ENCODE peak calls at places on chromosome 14, in four cellular contexts. V is CD8-positive, alpha-beta T cell; H is left ventricle myocardium inferior; G is GM06990. T is an unnamed sample.
A peak's percentile ranks its signal among the peaks of the same experiment; 100 is the strongest.

GRCh38 chr14:87231336-87232026 is 761.5 kb downstream of the GALC start:
- DNase-seq in V (no peak), H (no peak), G (no peak), T (no peak)

GRCh38 chr14:89015016-89015415 is 190.6 kb downstream of the TTC8 start:
- DNase-seq in V (no peak), H (no peak), G (no peak), T (no peak)

GRCh38 chr14:106308839-106309389 is 782.5 kb downstream of the TMEM121 start:
- DNase-seq in V (peak; percentile 56), H (no peak), G (peak; percentile 84), T (peak; percentile 42)

GRCh38 chr14:80084196-80084595 is 127.1 kb downstream of the DIO2 start:
- DNase-seq in V (no peak), H (no peak), G (no peak), T (no peak)

GRCh38 chr14:97771340-97772045 is 974.3 kb downstream of the VRK1 start:
- DNase-seq in V (no peak), H (no peak), G (no peak), T (no peak)

GRCh38 chr14:73741876-73742519 is 27.8 kb upstream of the PNMA1 start:
- DNase-seq in V (peak; percentile 68), H (no peak), G (no peak), T (no peak)

GRCh38 chr14:50001999-50002925 is 109.4 kb downstream of the ARF6 start:
- DNase-seq in V (peak; percentile 67), H (no peak), G (peak; percentile 64), T (no peak)

GRCh38 chr14:55705651-55706340 is 125.8 kb downstream of the KTN1 start:
- DNase-seq in V (no peak), H (no peak), G (no peak), T (no peak)

GRCh38 chr14:53265025-53265424 is 111.9 kb upstream of the DDHD1 start:
- DNase-seq in V (no peak), H (no peak), G (no peak), T (no peak)

GRCh38 chr14:22316473-22316872 is 272.6 kb downstream of the DAD1 start:
- DNase-seq in V (no peak), H (no peak), G (no peak), T (no peak)

GRCh38 chr14:94424371-94424770 is 28.2 kb downstream of the SERPINA11 start:
- DNase-seq in V (no peak), H (no peak), G (no peak), T (no peak)

GRCh38 chr14:21680072-21680471 is 6.5 kb upstream of the OR4E1 start:
- DNase-seq in V (no peak), H (no peak), G (no peak), T (no peak)

GRCh38 chr14:63853831-63854293 is 1.1 kb downstream of the SYNE2 start:
- DNase-seq in V (peak; percentile 70), H (peak; percentile 26), G (peak; percentile 43), T (peak; percentile 68)

GRCh38 chr14:33435911-33436310 is 497.2 kb downstream of the NPAS3 start:
- DNase-seq in V (no peak), H (no peak), G (no peak), T (no peak)

GRCh38 chr14:104967414-104968152 is 10.6 kb downstream of the AHNAK2 start:
- DNase-seq in V (no peak), H (peak; percentile 56), G (no peak), T (peak; percentile 69)

GRCh38 chr14:104475802-104476201 is 103.8 kb upstream of the C14orf180 start:
- DNase-seq in V (no peak), H (no peak), G (no peak), T (no peak)

GRCh38 chr14:24051162-24051788 is 534 bp upstream of the CARMIL3 start:
- DNase-seq in V (no peak), H (no peak), G (no peak), T (no peak)
- H3K4me3 ChIP-seq in V (peak overlapping the region; percentile 76), H (peak overlapping the region; percentile 73), G (peak overlapping the region; percentile 78), T (peak overlapping the region; percentile 77)

DNA sequence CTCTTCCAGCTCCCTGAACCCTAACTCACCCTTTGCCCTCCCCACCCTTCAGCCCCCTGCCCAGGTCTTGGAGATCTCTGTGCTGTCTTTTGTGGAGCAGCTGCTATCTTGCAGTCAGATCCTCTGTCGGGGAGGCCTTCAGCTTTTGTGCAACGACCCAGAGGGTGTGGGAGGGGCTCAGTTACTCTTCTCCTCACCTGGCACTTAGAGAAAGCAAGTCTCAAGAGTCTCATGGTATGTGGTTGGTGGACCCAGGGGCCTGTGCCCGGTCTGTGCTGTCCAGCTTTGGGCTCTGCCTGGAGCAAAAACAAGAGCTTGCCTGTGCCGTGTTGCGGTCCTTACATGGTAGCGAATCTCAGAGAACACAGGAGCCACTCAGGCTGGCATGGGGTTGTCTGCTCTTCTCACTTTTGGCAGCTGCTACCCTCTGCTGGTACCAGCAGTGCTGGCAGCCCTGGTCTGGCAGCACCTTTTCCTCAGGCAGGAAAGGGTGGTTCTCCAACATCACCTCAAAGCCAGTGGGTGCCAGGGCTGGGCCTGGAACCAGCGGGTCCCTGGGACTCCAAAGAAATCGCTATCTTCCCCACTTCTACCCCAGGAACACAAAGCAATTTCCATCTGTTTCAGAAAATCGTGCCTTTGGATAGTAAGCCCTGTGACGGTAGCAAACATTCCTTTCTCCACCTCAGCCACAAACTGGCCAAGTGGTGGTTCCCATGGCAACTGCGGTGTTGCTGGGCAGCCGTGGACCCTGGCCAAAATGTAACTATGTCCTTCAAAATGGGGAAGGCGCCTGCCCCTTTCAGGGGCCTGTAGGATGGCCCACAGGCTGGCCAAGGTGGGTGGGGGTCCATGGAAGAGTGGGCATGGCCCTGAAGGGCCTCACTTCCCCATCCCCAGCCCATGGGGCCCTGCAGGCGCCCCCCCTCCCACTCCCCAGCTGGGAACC is 90.0 kb downstream of the RIN3 start:
- DNase-seq in V (peak; percentile 80), H (peak; percentile 40), G (no peak), T (peak; percentile 52)
- TF ChIP-seq CTCF in V (peak; percentile 68), H (peak; percentile 63), G (no peak), T (no peak)

DNA sequence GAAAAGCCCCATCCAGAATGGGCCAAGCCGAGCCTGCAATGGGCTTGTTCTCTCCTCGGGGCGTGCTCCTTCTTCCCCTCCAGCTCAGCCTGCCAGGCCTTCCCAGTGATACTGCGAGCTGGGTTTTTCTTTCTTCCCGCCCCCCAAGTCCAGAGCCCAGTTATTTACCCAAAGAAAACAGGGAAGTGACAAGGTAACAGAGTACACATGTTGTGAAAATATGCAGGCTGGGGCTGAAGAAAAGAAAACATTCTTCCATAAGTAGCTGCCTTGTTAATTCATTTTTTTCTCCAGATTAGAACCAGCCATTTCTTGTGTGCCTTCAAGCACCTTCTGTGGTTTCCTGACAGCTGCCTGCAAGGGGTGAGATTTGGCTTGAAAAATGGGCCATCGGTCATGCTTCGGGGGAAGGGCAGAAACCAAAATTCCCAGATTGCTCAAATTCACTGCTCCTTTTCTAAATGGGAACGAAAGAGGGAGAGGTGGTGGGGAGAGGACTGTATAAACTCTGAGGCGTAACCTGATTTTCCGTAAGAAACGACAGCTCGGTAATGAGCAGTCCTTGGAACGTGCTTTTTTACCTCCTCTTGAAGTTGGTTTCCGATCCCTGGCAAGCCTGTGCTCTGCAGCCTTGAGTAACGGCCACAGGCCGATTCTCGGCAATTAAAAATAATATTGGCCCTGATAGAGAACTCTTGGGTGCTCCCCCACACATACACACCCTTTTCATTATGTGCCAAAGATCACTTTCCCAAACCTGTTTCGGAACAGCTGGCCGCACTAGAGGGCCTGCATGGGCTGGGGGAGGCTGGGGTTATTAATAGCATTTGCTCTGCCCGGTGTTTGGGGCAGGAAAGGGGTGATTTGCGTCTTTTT is 229.4 kb downstream of the ZFP36L1 start:
- DNase-seq in V (no peak), H (no peak), G (no peak), T (no peak)
- H3K4me3 ChIP-seq in V (no peak overlapping the region), H (no peak overlapping the region), G (no peak overlapping the region), T (no peak overlapping the region)

GRCh38 chr14:99430491-99430890 is 50.2 kb downstream of the SETD3 start:
- DNase-seq in V (no peak), H (no peak), G (no peak), T (peak; percentile 43)
- TF ChIP-seq CTCF in V (no peak), H (peak; percentile 53), G (peak; percentile 46), T (peak; percentile 60)

GRCh38 chr14:100569734-100570251 is 17.4 kb downstream of the BEGAIN start:
- DNase-seq in V (no peak), H (no peak), G (no peak), T (peak; percentile 39)
- H3K4me3 ChIP-seq in V (no peak overlapping the region), H (peak overlapping the region; percentile 68), G (no peak overlapping the region), T (peak overlapping the region; percentile 67)

GRCh38 chr14:83217492-83217891 is 1683.8 kb upstream of the SEL1L start:
- DNase-seq in V (no peak), H (no peak), G (no peak), T (peak; percentile 13)
- TF ChIP-seq CTCF in V (no peak), H (peak; percentile 23), G (no peak), T (peak; percentile 14)

GRCh38 chr14:75016815-75017214 is 14.1 kb downstream of the EIF2B2 start:
- DNase-seq in V (no peak), H (no peak), G (no peak), T (no peak)
- H3K4me3 ChIP-seq in V (no peak overlapping the region), H (no peak overlapping the region), G (no peak overlapping the region), T (no peak overlapping the region)

DNA sequence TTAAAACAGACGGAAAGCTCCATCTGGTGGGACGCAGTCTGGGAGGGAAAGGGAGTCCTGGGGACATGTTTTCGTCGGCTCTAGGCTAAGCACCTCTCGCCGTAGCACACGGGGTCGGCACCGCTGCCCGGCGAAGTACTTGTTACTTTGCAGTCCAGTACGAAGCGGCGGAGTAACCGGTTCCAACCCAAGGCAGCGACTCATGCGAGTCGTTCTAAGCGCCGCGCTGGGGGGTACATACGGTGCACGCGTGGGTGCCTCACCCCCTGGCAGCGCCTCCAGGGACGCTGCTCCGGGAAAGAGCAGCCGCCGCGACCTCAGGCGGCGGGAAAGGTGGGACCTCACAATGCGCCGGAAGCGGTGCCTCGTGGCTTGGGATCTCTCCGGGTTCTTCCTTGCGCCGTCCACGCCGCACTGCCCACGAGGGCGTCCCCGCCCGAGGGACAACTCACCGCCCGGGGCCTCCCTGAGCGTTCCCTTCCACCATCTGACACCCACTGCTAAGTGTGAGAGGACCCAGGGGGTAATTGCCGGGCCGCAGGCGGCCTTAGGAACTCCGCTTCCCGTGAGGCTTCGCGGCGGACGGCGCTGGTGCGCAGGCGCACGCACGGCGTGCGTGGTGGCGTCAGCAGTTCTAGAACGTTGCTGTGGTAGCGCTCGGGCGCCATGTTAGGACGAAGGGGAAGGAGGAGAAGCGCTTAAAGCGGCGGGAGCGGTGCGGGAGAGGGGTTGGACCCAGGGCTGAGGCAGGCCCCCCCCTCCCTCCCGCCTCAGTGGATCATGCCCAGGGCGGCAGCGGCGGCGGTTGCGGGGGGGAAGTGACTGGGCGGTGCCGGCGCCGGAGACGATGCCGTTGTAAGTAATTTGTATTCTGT is at the start of gene PAPOLA:
- DNase-seq in V (peak; percentile 97), H (peak; percentile 93), G (peak; percentile 99), T (peak; percentile 97)
- TF ChIP-seq CTCF in V (no peak), H (peak; percentile 44), G (peak; percentile 32), T (peak; percentile 19)

GRCh38 chr14:103190731-103191130 is 67.5 kb downstream of the TNFAIP2 start:
- DNase-seq in V (no peak), H (no peak), G (no peak), T (no peak)

GRCh38 chr14:103187911-103188310 is 64.7 kb downstream of the TNFAIP2 start:
- DNase-seq in V (no peak), H (no peak), G (no peak), T (no peak)

GRCh38 chr14:103189481-103190470 is 66.5 kb downstream of the TNFAIP2 start:
- DNase-seq in V (no peak), H (no peak), G (no peak), T (peak; percentile 44)

GRCh38 chr14:103186894-103187586 is 63.8 kb downstream of the TNFAIP2 start:
- DNase-seq in V (no peak), H (no peak), G (no peak), T (peak; percentile 72)

GRCh38 chr14:103188691-103189480 is 65.6 kb downstream of the TNFAIP2 start:
- DNase-seq in V (no peak), H (peak; percentile 36), G (peak; percentile 38), T (peak; percentile 36)
- H3K4me3 ChIP-seq in V (peak overlapping the region; percentile 39), H (peak overlapping the region; percentile 60), G (peak overlapping the region; percentile 20), T (peak overlapping the region; percentile 51)

T was measured in neural progenitor cell.